ENCODE peak calls at places on chromosome 6, in ten cellular contexts. W is heart right ventricle, V is neuronal stem cell, T is aorta, Y is pancreas, Q is DND-41, I is lower lobe of right lung, R is AG04450, N is heart left ventricle, F is ovary. O is an unnamed sample. For H3K27me3, the result is how much of the 10 kb centered on the place peaks cover.

GRCh38 chr6:166494757-166495486 is 91.6 kb downstream of the RAMACL start:
- DNase-seq in R (no peak), F (no peak), I (no peak), V (peak), Y (no peak), T (no peak), W (no peak), N (no peak), Q (no peak), O (no peak)

GRCh38 chr6:149064026-149065017 is 253.2 kb upstream of the TAB2 start:
- DNase-seq in V (no peak), I (no peak), N (no peak), R (no peak), T (no peak), W (no peak), F (no peak), Y (no peak), Q (peak), O (no peak)

GRCh38 chr6:43436577-43437282 is 9.4 kb downstream of the ABCC10 start:
- DNase-seq in V (no peak), Y (no peak), R (peak), F (peak), T (peak), I (no peak), N (no peak), Q (no peak), W (no peak), O (no peak)

GRCh38 chr6:137968901-137969300 is 101.8 kb downstream of the TNFAIP3 start:
- DNase-seq in I (no peak), Q (no peak), V (no peak), N (no peak), F (no peak), T (no peak), Y (no peak), W (no peak), R (no peak), O (no peak)

GRCh38 chr6:31821301-31822037 is 6.1 kb upstream of the HSPA1B start:
- DNase-seq in I (peak), V (peak), N (peak), R (no peak), Q (peak), T (peak), F (peak), Y (peak), W (peak), O (peak)

GRCh38 chr6:143264291-143264834 is 186.1 kb downstream of the ADAT2 start:
- DNase-seq in F (peak), T (no peak), Q (no peak), V (no peak), Y (no peak), R (no peak), N (no peak), I (no peak), W (no peak), O (no peak)

GRCh38 chr6:43532201-43532600 is 15.3 kb downstream of the POLR1C start:
- DNase-seq in Q (no peak), F (no peak), T (no peak), R (no peak), Y (no peak), N (no peak), V (no peak), W (no peak), I (no peak), O (no peak)

GRCh38 chr6:170082531-170083187 is 208.2 kb downstream of the DLL1 start:
- DNase-seq in F (peak), N (peak), R (no peak), Y (no peak), W (no peak), Q (no peak), I (peak), T (peak), V (no peak), O (no peak)

GRCh38 chr6:86536121-86536520 is 401.2 kb upstream of the HTR1E start:
- DNase-seq in I (no peak), N (no peak), F (no peak), Y (no peak), V (no peak), R (no peak), W (no peak), Q (no peak), T (no peak), O (no peak)

GRCh38 chr6:31979238-31979898 is 2.5 kb upstream of the C4A start:
- DNase-seq in Y (no peak), W (no peak), V (no peak), F (no peak), Q (no peak), I (peak), T (peak), R (no peak), N (no peak), O (no peak)

GRCh38 chr6:52254731-52255378 is 10.6 kb upstream of the IL17F start:
- DNase-seq in Q (no peak), Y (no peak), R (no peak), W (no peak), I (no peak), T (no peak), V (no peak), N (no peak), F (no peak), O (no peak)

GRCh38 chr6:138157986-138158638 is 3.6 kb upstream of the ARFGEF3 start:
- DNase-seq in R (no peak), T (no peak), I (no peak), V (no peak), W (no peak), N (no peak), F (no peak), Q (no peak), Y (no peak), O (no peak)

GRCh38 chr6:116424001-116424400 is 37.2 kb upstream of the CALHM6 start:
- DNase-seq in I (no peak), W (no peak), Q (no peak), Y (no peak), T (no peak), R (no peak), F (no peak), V (no peak), N (no peak), O (no peak)

GRCh38 chr6:150971230-150971629 is 105.7 kb downstream of the MTHFD1L start:
- DNase-seq in R (no peak), N (no peak), V (no peak), Q (no peak), F (no peak), Y (no peak), T (no peak), W (no peak), I (no peak), O (no peak)

GRCh38 chr6:84597238-84597875 is 167.0 kb downstream of the TBX18 start:
- DNase-seq in V (no peak), Y (no peak), W (no peak), T (no peak), R (no peak), I (no peak), N (no peak), Q (no peak), F (no peak), O (no peak)

GRCh38 chr6:68159433-68159832 is 475.6 kb upstream of the ADGRB3 start:
- DNase-seq in N (no peak), V (no peak), I (no peak), Y (no peak), F (no peak), W (no peak), T (no peak), R (no peak), Q (no peak), O (no peak)

GRCh38 chr6:68160348-68160747 is 474.7 kb upstream of the ADGRB3 start:
- DNase-seq in V (no peak), T (no peak), Y (no peak), R (no peak), Q (no peak), F (no peak), N (no peak), I (no peak), W (no peak), O (no peak)

GRCh38 chr6:68158256-68158655 is 476.8 kb upstream of the ADGRB3 start:
- DNase-seq in V (no peak), T (no peak), Y (no peak), I (no peak), W (no peak), N (no peak), R (no peak), Q (no peak), F (no peak), O (no peak)
- H3K27me3 ChIP-seq in V (under half), T (under half), Y (under half), I (under half), W (under half), N (under half), R (under half), Q (under half), F (under half), O (under half)

DNA sequence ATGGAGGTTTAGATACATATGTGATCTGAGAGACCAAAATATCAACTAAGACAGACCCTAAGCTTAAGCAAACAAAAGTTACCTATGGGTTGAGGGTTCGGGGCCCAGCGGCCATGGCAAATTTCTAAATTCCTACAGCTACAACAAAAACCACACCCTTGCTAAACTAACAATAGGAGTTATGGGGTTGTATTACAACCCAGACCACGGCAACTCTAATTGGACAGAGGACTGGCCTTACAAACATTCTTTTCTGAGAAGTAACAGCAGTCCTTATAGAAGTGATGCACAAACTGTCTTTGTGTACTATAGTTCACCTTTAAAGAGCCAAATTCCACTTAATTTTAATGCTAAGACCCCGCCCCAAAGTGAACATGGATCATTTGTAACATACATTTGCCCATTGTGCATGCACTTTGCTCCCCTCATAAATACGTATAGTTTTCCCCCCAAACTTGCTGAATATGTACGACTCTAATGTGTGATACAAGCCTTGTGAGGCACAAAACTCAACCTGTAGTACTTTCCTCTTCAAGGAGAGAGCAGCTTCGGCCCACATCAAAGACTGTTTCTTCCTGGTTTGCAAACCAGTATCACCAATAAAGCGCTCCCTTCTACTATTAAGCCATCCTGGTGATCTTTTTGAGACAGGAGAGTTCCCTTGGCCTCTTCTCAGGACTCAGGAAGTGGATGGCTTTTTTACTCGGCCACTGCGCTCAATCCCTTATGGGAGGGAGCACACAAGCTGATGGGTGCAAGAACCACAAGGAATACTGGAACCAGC is 25.6 kb upstream of the MBOAT1 start:
- DNase-seq in V (no peak), Q (peak), N (no peak), I (no peak), T (no peak), R (no peak), W (no peak), F (no peak), Y (no peak), O (no peak)
- H3K27me3 ChIP-seq in V (under half), Q (under half), N (under half), I (under half), T (under half), R (under half), W (under half), F (under half), Y (under half), O (under half)

DNA sequence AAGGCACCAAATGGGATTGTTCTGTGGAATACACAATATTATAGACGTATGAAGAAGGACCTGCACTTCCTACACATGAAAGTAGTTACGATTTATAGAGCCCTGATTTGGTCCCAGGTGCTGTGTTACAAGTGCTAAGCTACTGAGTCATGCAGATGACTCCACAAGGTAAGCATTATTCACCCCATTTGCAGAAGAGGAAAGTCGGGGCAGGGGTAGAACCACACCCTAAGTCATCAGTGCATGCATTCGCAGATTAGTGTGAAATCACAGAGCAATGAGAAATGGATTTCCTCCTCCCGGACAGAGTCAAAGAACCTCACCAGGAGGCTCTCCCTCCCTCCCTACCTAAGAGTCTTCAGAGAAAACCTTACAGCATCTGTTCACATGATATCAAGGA is 279.5 kb downstream of the LRFN2 start:
- DNase-seq in I (no peak), Y (no peak), T (no peak), R (no peak), W (no peak), F (no peak), Q (no peak), N (no peak), V (no peak), O (no peak)
- H3K27me3 ChIP-seq in I (under half), Y (under half), T (under half), R (under half), W (under half), F (under half), Q (under half), N (under half), V (under half), O (under half)

GRCh38 chr6:157695301-157696030 is 127.6 kb upstream of the SNX9 start:
- DNase-seq in Q (no peak), F (no peak), R (no peak), N (no peak), T (no peak), W (no peak), Y (no peak), I (no peak), V (no peak), O (no peak)
- H3K27me3 ChIP-seq in Q (under half), F (under half), R (under half), N (under half), T (under half), W (under half), Y (under half), I (under half), V (under half), O (under half)

DNA sequence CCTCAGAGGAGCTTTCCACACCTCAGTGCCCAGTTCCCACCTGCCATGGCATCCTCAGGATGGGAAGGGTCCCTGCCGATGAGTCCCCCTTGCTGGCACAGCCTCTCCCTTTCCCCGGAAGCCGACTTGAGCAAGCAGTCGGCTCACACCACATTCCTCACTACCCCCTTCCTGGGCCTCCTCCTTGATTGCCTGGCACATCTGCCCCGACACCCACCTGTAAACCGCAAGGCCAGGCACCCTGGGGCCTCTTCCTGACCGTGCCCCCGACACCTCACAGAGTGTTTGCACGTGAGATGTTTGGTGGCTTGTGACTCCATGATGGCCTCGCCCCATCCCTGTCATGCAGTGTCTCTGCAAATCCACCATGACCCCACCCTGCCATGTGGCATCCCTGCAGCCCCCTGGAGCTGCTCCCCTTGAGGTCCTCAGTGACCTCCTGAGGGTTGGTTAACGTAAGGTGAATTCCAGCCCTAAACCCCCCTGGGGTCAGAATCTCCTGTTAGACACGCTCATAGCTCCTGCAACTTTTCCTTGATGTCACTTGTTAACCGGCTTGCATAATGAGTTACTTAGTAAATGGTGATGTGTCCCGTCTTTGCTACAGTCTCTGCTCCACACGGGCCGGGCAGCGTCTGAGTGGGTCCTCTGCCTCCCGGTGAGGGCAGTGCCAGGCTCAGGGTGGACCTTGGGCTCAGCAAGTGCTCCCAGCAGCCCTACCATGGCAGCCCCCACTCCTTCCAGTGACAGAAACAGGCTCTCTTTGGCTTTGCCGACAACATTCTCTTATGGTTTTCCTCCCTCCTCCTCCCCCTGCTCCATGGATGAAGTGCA is 115.9 kb upstream of the FRMD1 start:
- DNase-seq in Q (no peak), T (peak), N (peak), V (no peak), R (no peak), W (no peak), F (no peak), I (no peak), Y (no peak), O (no peak)
- H3K27me3 ChIP-seq in Q (under half), T (under half), N (under half), V (under half), R (under half), W (under half), F (under half), I (under half), Y (under half), O (under half)

GRCh38 chr6:30394139-30394538 is 49.2 kb downstream of the RPP21 start:
- DNase-seq in Q (no peak), V (no peak), W (no peak), R (no peak), F (no peak), I (no peak), T (no peak), N (no peak), Y (no peak), O (no peak)

GRCh38 chr6:30386166-30386565 is 41.2 kb downstream of the RPP21 start:
- DNase-seq in R (no peak), I (no peak), Q (no peak), T (no peak), Y (no peak), W (no peak), N (no peak), V (no peak), F (no peak), O (no peak)

GRCh38 chr6:30396833-30397479 is 52.0 kb downstream of the RPP21 start:
- DNase-seq in W (peak), N (peak), F (peak), I (peak), V (peak), Q (peak), T (peak), Y (peak), R (peak), O (peak)

GRCh38 chr6:30391240-30391639 is 46.3 kb downstream of the RPP21 start:
- DNase-seq in Y (no peak), N (no peak), T (no peak), I (no peak), W (no peak), Q (no peak), V (no peak), F (no peak), R (no peak), O (no peak)
- H3K27me3 ChIP-seq in Y (under half), N (half or more), T (under half), I (under half), W (under half), Q (under half), V (under half), F (under half), R (under half), O (under half)

DNA sequence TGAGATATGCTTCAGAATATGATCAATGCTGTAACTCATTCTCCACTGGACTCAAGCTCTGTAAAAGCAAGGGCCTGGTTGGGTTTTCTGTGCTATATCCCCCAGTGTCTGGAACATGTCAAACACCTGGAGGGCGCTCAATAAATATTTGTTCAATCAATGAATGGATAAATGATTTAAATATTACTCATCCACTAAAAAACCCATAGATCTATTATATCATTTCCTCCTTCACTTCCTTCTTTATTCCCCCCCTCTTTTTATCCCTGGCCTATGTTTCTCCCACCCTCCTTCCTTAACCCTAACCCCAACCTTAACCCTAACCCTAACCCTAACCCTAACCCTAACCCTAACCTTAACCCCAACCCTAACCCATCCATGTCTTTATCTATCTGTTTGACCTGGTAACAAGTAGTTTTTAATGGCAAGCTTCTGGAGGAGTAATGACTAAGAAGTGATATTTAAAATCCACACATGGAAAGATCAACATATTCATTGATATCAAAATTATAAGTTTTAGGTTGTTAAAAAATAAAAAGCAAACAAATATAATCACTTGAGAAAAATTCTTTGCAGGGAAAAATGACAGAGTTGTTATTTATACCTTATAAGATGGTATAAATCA is 103.8 kb upstream of the GLP1R start:
- DNase-seq in T (no peak), F (no peak), I (no peak), V (no peak), Q (no peak), R (no peak), Y (no peak), N (no peak), W (no peak), O (no peak)
- H3K27me3 ChIP-seq in T (under half), F (under half), I (under half), V (under half), Q (under half), R (under half), Y (under half), N (under half), W (under half), O (under half)

GRCh38 chr6:18207949-18208348 is 52.7 kb downstream of the KDM1B start:
- DNase-seq in V (no peak), I (no peak), Y (no peak), W (no peak), Q (no peak), F (no peak), T (no peak), R (no peak), N (no peak), O (no peak)
- H3K27me3 ChIP-seq in V (under half), I (under half), Y (under half), W (under half), Q (under half), F (under half), T (under half), R (under half), N (under half), O (under half)